ENCODE peak calls at places on chromosome 16, in ten cellular contexts. A is GM06990, P is NB4, N is nephron progenitor cell, W is transverse colon, L is tibial nerve, I is sigmoid colon, G is foreskin fibroblast, C is progenitor cell of endocrine pancreas, U is MCF 10A. T is an unnamed sample.
A peak's percentile ranks its signal among the peaks of the same experiment; 100 is the strongest.

GRCh38 chr16:30786115-30786935 is 680 bp downstream of the ZNF629 start:
- DNase-seq in A (no peak), P (peak; percentile 62), N (peak; percentile 68), W (peak; percentile 46), L (no peak), I (no peak), G (peak; percentile 88), C (peak; percentile 24), U (peak; percentile 64), T (peak; percentile 40)

GRCh38 chr16:15953929-15954813 is 4.8 kb downstream of the ABCC1 start:
- DNase-seq in A (no peak), P (no peak), N (no peak), W (no peak), L (no peak), I (no peak), G (no peak), C (no peak), U (no peak), T (no peak)

GRCh38 chr16:88479795-88480760 is 27.0 kb downstream of the ZFPM1 start:
- DNase-seq in A (no peak), P (peak; percentile 70), N (no peak), W (peak; percentile 60), L (no peak), I (no peak), G (no peak), C (no peak), U (no peak), T (no peak)

GRCh38 chr16:49281843-49282642 is 405 bp upstream of the CBLN1 start:
- DNase-seq in A (peak; percentile 87), P (no peak), N (peak; percentile 98), W (peak; percentile 91), L (peak; percentile 23), I (peak; percentile 88), G (peak; percentile 76), C (peak; percentile 95), U (no peak), T (peak; percentile 95)

GRCh38 chr16:59463776-59464175 is 729.7 kb upstream of the GOT2 start:
- DNase-seq in A (no peak), P (no peak), N (no peak), W (no peak), L (no peak), I (no peak), G (peak; percentile 6), C (no peak), U (peak; percentile 33), T (no peak)

GRCh38 chr16:31471241-31471874 is 594 bp upstream of the TGFB1I1 start:
- DNase-seq in A (no peak), P (no peak), N (no peak), W (no peak), L (no peak), I (no peak), G (peak; percentile 45), C (no peak), U (no peak), T (no peak)

GRCh38 chr16:2532494-2533141 is 1.4 kb upstream of the CEMP1 start:
- DNase-seq in A (peak; percentile 74), P (peak; percentile 67), N (no peak), W (peak; percentile 91), L (peak; percentile 58), I (peak; percentile 92), G (peak; percentile 62), C (no peak), U (peak; percentile 86), T (no peak)

GRCh38 chr16:82456683-82457082 is 170.1 kb upstream of the CDH13 start:
- DNase-seq in A (peak; percentile 10), P (peak; percentile 63), N (peak; percentile 75), W (peak; percentile 53), L (no peak), I (no peak), G (peak; percentile 43), C (peak; percentile 52), U (peak; percentile 74), T (peak; percentile 57)

GRCh38 chr16:30526137-30526822 is at the start of gene ZNF768:
- DNase-seq in A (no peak), P (peak; percentile 63), N (peak; percentile 77), W (peak; percentile 46), L (no peak), I (peak; percentile 79), G (peak; percentile 69), C (peak; percentile 59), U (no peak), T (peak; percentile 23)

GRCh38 chr16:16982614-16983013 is 488.1 kb downstream of the XYLT1 start:
- DNase-seq in A (no peak), P (no peak), N (no peak), W (no peak), L (no peak), I (no peak), G (no peak), C (no peak), U (no peak), T (no peak)

GRCh38 chr16:67013823-67014640 is 14.9 kb upstream of the CBFB start:
- DNase-seq in A (peak; percentile 73), P (peak; percentile 90), N (peak; percentile 87), W (peak; percentile 68), L (peak; percentile 65), I (peak; percentile 87), G (peak; percentile 73), C (peak; percentile 60), U (peak; percentile 44), T (peak; percentile 58)
- TF ChIP-seq CTCF in A (peak; percentile 19), P (no peak), N (no peak), W (peak; percentile 44), L (peak; percentile 11), I (peak; percentile 6), G (peak; percentile 10), C (peak; percentile 32), U (no peak), T (peak; percentile 48)

GRCh38 chr16:62642677-62643076 is 606.4 kb upstream of the CDH8 start:
- DNase-seq in A (peak; percentile 25), P (no peak), N (no peak), W (no peak), L (no peak), I (no peak), G (no peak), C (no peak), U (no peak), T (no peak)

GRCh38 chr16:62644030-62644812 is 608.0 kb upstream of the CDH8 start:
- DNase-seq in A (peak; percentile 43), P (no peak), N (no peak), W (no peak), L (no peak), I (no peak), G (no peak), C (no peak), U (no peak), T (no peak)

GRCh38 chr16:62638324-62638911 is 602.2 kb upstream of the CDH8 start:
- DNase-seq in A (no peak), P (no peak), N (no peak), W (no peak), L (no peak), I (no peak), G (no peak), C (no peak), U (no peak), T (no peak)

GRCh38 chr16:62639890-62640289 is 603.7 kb upstream of the CDH8 start:
- DNase-seq in A (no peak), P (no peak), N (no peak), W (no peak), L (no peak), I (no peak), G (no peak), C (no peak), U (no peak), T (no peak)

GRCh38 chr16:62638964-62639861 is 603.0 kb upstream of the CDH8 start:
- DNase-seq in A (peak; percentile 68), P (no peak), N (no peak), W (no peak), L (no peak), I (no peak), G (no peak), C (no peak), U (no peak), T (no peak)
- TF ChIP-seq CTCF in A (peak; percentile 28), P (no peak), N (no peak), W (no peak), L (no peak), I (no peak), G (no peak), C (no peak), U (no peak), T (no peak)

DNA sequence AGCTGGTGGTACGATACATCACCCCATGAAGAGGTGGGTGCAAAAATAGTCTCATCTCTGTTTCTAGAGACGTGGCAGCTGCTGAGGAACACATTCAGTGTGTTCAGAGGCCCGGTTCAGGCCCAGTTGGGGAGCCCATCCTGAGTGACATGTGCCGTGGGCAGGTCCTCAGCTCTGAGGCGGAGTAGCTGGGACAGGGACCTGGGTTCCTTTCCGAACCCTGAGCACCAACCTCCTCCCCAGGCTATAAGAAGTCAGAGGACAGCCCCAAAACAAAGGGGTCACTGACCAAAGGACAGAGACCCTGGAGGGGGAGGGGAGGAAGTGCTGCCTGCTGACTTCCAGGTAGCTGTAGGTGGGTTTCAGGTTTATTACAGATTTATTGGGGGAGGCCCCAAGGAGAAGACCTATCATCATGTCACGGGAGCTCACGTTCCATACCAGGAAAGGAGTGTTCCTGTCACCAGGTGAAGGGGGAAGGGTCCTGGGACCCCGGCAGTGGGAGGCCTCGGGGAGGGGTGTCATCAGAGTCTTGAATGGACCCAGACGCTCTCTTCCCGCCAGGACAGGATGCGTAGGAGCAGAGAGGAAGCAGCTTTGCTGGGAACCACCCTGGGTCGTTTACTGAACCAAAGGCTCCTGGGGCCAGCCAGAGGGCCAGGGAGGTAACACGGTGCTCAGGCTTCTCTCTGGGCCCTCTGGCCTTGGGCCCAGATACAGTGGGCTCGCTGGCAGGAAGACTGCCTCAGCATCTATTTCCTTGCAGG is 4.9 kb downstream of the LDHD start:
- DNase-seq in A (no peak), P (no peak), N (no peak), W (no peak), L (no peak), I (no peak), G (no peak), C (no peak), U (no peak), T (no peak)
- TF ChIP-seq CTCF in A (no peak), P (no peak), N (no peak), W (peak; percentile 7), L (no peak), I (no peak), G (no peak), C (no peak), U (no peak), T (no peak)

GRCh38 chr16:54933281-54934150 is 2.9 kb downstream of the IRX5 start:
- DNase-seq in A (no peak), P (no peak), N (peak; percentile 49), W (no peak), L (no peak), I (no peak), G (peak; percentile 40), C (no peak), U (peak; percentile 56), T (peak; percentile 23)

GRCh38 chr16:54936086-54936978 is 5.7 kb downstream of the IRX5 start:
- DNase-seq in A (no peak), P (peak; percentile 91), N (peak; percentile 69), W (no peak), L (no peak), I (no peak), G (peak; percentile 75), C (peak; percentile 39), U (peak; percentile 58), T (peak; percentile 42)

GRCh38 chr16:54932737-54933254 is 2.1 kb downstream of the IRX5 start:
- DNase-seq in A (no peak), P (no peak), N (peak; percentile 55), W (no peak), L (no peak), I (no peak), G (peak; percentile 54), C (no peak), U (peak; percentile 51), T (peak; percentile 28)

GRCh38 chr16:54935411-54936085 is 4.9 kb downstream of the IRX5 start:
- DNase-seq in A (no peak), P (no peak), N (no peak), W (no peak), L (no peak), I (no peak), G (peak; percentile 54), C (no peak), U (no peak), T (no peak)

GRCh38 chr16:54934536-54935410 is 4.1 kb downstream of the IRX5 start:
- DNase-seq in A (no peak), P (no peak), N (peak; percentile 64), W (no peak), L (no peak), I (no peak), G (peak; percentile 67), C (peak; percentile 34), U (peak; percentile 78), T (peak; percentile 38)
- TF ChIP-seq CTCF in A (no peak), P (no peak), N (peak; percentile 48), W (no peak), L (no peak), I (no peak), G (no peak), C (peak; percentile 58), U (peak; percentile 55), T (peak; percentile 56)